ENCODE peak calls at places on chromosomes 4 and X, in nine cellular contexts. G, C, F, A, O, T, X, J and H are unnamed samples.

GRCh38 chrX:37871626-37872302 is 24.4 kb upstream of the DYNLT3 start:
- DNase-seq in G (peak; percentile 38), F (no peak), A (peak; percentile 83), O (peak; percentile 13), J (peak; percentile 88), T (peak; percentile 40), C (no peak), X (peak; percentile 93), H (peak; percentile 45)

GRCh38 chr4:158374318-158374717 is 147.4 kb upstream of the RXFP1 start:
- DNase-seq in O (no peak), C (no peak), G (no peak), F (no peak), A (no peak), T (no peak), J (no peak), X (no peak), H (no peak)

GRCh38 chrX:14398725-14399124 is 130.6 kb upstream of the GLRA2 start:
- DNase-seq in C (no peak), X (no peak), J (peak; percentile 64), G (peak; percentile 37), O (no peak), A (no peak), T (no peak), F (no peak), H (no peak)

GRCh38 chr4:41935652-41936021 is 408 bp downstream of the TMEM33 start:
- DNase-seq in C (no peak), F (peak; percentile 9), A (no peak), O (no peak), X (peak; percentile 10), T (no peak), J (peak; percentile 26), G (no peak), H (no peak)

GRCh38 chr4:37603711-37604110 is 82.5 kb downstream of the RELL1 start:
- DNase-seq in C (no peak), A (no peak), F (no peak), G (no peak), O (no peak), J (no peak), T (no peak), X (no peak), H (no peak)

GRCh38 chrX:17547658-17548057 is 172.7 kb downstream of the NHS start:
- DNase-seq in C (no peak), O (peak; percentile 8), X (peak; percentile 91), J (peak; percentile 90), T (no peak), A (peak; percentile 83), G (peak; percentile 84), F (no peak), H (peak; percentile 58)

GRCh38 chrX:130124577-130124976 is 14.3 kb upstream of the ELF4 start:
- DNase-seq in C (no peak), A (no peak), F (no peak), X (no peak), T (no peak), J (no peak), O (no peak), G (no peak), H (no peak)

GRCh38 chr4:99438578-99438875 is 3.4 kb upstream of the ADH7 start:
- DNase-seq in X (no peak), C (no peak), J (no peak), A (no peak), O (no peak), T (no peak), F (no peak), G (no peak), H (no peak)

GRCh38 chr4:190019023-190019858 is 7.8 kb downstream of the FRG2 start:
- DNase-seq in T (no peak), J (no peak), O (no peak), C (no peak), G (no peak), F (no peak), A (no peak), X (no peak), H (no peak)

GRCh38 chr4:172996571-172997216 is 171.9 kb upstream of the GALNT7 start:
- DNase-seq in G (no peak), J (peak; percentile 70), X (peak; percentile 91), A (peak; percentile 84), F (no peak), T (no peak), O (no peak), C (no peak), H (no peak)

GRCh38 chr4:154044118-154044517 is 255.2 kb upstream of the SFRP2 start:
- DNase-seq in F (no peak), J (peak; percentile 20), G (peak; percentile 43), A (no peak), T (no peak), O (no peak), C (no peak), X (no peak), H (no peak)

GRCh38 chr4:151250706-151251105 is 26.3 kb upstream of the PRSS48 start:
- DNase-seq in G (no peak), A (no peak), J (no peak), F (no peak), T (no peak), X (no peak), C (no peak), O (no peak), H (no peak)

GRCh38 chrX:104565791-104566687 is at the start of gene IL1RAPL2:
- DNase-seq in J (peak; percentile 81), G (peak; percentile 68), F (no peak), T (no peak), A (no peak), X (no peak), O (peak; percentile 4), C (peak; percentile 0), H (no peak)

GRCh38 chr4:150679767-150680088 is 97.8 kb downstream of the MAB21L2 start:
- DNase-seq in T (no peak), X (peak; percentile 8), A (no peak), G (no peak), J (no peak), O (no peak), C (no peak), F (no peak), H (no peak)

GRCh38 chrX:11412715-11413623 is 119.8 kb downstream of the AMELX start:
- DNase-seq in F (no peak), J (no peak), G (no peak), C (no peak), X (no peak), O (no peak), A (peak; percentile 56), T (no peak), H (no peak)

GRCh38 chrX:72306851-72307645 is 1.3 kb upstream of the CITED1 start:
- DNase-seq in J (peak; percentile 71), C (peak; percentile 86), A (peak; percentile 64), X (peak; percentile 66), T (no peak), F (no peak), G (peak; percentile 62), O (peak; percentile 40), H (peak; percentile 61)

GRCh38 chr4:15171725-15172124 is 169.4 kb downstream of the CPEB2 start:
- DNase-seq in X (no peak), A (no peak), G (no peak), T (no peak), C (no peak), O (no peak), F (no peak), J (no peak), H (no peak)